ENCODE peak calls at places on chromosomes 3 and 15, in eight cellular contexts. V is lower leg skin, N is heart left ventricle, B is K562, F is ovary, R is sigmoid colon, Q is transverse colon, C is HCT116. J is an unnamed sample.

GRCh38 chr15:58438956-58439355 is 7.2 kb downstream of the LIPC start:
- DNase-seq in Q (peak), N (peak), V (no peak), B (peak), F (no peak), R (no peak), C (peak), J (peak)

GRCh38 chr15:52615302-52615701 is 46.5 kb upstream of the ARPP19 start:
- DNase-seq in V (no peak), N (no peak), C (no peak), R (no peak), B (no peak), F (no peak), Q (no peak), J (no peak)

GRCh38 chr3:13650210-13651056 is 101.5 kb downstream of the FBLN2 start:
- DNase-seq in Q (peak), B (peak), C (peak), F (peak), R (peak), V (peak), N (peak), J (peak)

GRCh38 chr3:194481103-194481502 is 5.7 kb downstream of the ATP13A3 start:
- DNase-seq in F (no peak), Q (no peak), C (no peak), R (no peak), B (no peak), V (no peak), N (no peak), J (no peak)

GRCh38 chr3:197209366-197210260 is 88.8 kb downstream of the DLG1 start:
- DNase-seq in C (no peak), B (no peak), Q (no peak), N (no peak), F (no peak), V (no peak), R (no peak), J (no peak)

GRCh38 chr15:61036121-61036520 is 193.0 kb downstream of the RORA start:
- DNase-seq in B (no peak), Q (no peak), N (no peak), F (no peak), R (no peak), V (no peak), C (no peak), J (no peak)

GRCh38 chr15:90201944-90202375 is 830 bp downstream of the SEMA4B start:
- DNase-seq in V (no peak), B (no peak), R (no peak), C (no peak), F (no peak), N (no peak), Q (no peak), J (no peak)

GRCh38 chr3:38136272-38136806 is 588 bp downstream of the ACAA1 start:
- DNase-seq in Q (peak), R (no peak), F (peak), B (peak), C (no peak), N (peak), V (peak), J (no peak)

GRCh38 chr3:184648726-184649125 is 63.1 kb downstream of the MAGEF1 start:
- DNase-seq in C (no peak), V (no peak), B (no peak), R (no peak), F (no peak), Q (no peak), N (no peak), J (no peak)

GRCh38 chr3:72839057-72839456 is 9.2 kb downstream of the SHQ1 start:
- DNase-seq in V (no peak), N (no peak), Q (no peak), B (peak), F (no peak), C (no peak), R (no peak), J (no peak)

GRCh38 chr3:474828-475227 is 278.3 kb downstream of the CHL1 start:
- DNase-seq in C (no peak), V (no peak), B (no peak), F (no peak), R (no peak), Q (no peak), N (no peak), J (no peak)

GRCh38 chr3:192188218-192188835 is 539.0 kb downstream of the FGF12 start:
- DNase-seq in Q (peak), R (no peak), F (no peak), B (peak), C (peak), V (no peak), N (peak), J (peak)

GRCh38 chr3:188153949-188154757 is at the start of gene LPP:
- DNase-seq in C (no peak), F (peak), V (peak), B (no peak), R (peak), N (peak), Q (peak), J (peak)
- TF ChIP-seq POLR2A in C (peak), F (no peak), V (no peak), B (no peak), R (no peak), N (no peak), Q (peak), J (no peak)

GRCh38 chr15:68984589-68984988 is 29.9 kb upstream of the NOX5 start:
- DNase-seq in B (no peak), R (no peak), F (no peak), V (no peak), Q (no peak), N (no peak), C (no peak), J (no peak)
- TF ChIP-seq POLR2A in B (no peak), R (no peak), F (no peak), V (no peak), Q (no peak), N (no peak), C (no peak), J (no peak)

GRCh38 chr3:170221924-170222646 is at the start of gene PRKCI:
- DNase-seq in N (peak), R (peak), V (peak), C (peak), Q (peak), F (peak), B (peak), J (peak)
- TF ChIP-seq POLR2A in N (no peak), R (peak), V (no peak), C (peak), Q (peak), F (peak), B (peak), J (peak)

GRCh38 chr15:39613861-39614260 is 33.0 kb downstream of the THBS1 start:
- DNase-seq in Q (no peak), C (no peak), V (no peak), N (no peak), B (no peak), R (no peak), F (no peak), J (no peak)
- TF ChIP-seq POLR2A in Q (no peak), C (no peak), V (no peak), N (no peak), B (no peak), R (no peak), F (no peak), J (no peak)

DNA sequence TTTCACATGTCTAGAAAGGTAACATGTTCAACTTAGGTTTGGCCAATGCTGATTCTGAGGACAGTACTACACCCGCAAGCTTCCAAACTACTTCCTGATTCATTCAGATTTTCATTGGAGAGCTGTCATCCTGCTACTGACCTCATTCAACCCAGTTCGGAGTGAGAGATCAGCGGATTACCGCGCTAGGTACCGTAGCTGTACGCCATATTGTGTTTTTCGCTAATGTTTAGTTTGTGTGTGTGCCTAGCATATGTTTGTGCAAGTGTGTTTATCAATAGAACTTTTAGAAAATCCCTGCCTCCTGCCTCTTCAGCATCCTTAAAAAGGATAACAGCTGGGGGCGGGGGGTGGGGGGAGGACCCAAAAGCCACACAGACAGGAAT is 1.1 kb downstream of the ZBTB20 start:
- DNase-seq in R (peak), N (peak), B (peak), Q (peak), C (peak), V (peak), F (peak), J (peak)
- TF ChIP-seq POLR2A in R (peak), N (no peak), B (no peak), Q (peak), C (no peak), V (no peak), F (no peak), J (peak)

GRCh38 chr3:112131111-112131510 is 1.9 kb downstream of the GCSAM start:
- DNase-seq in Q (no peak), N (no peak), V (no peak), F (no peak), R (no peak), C (no peak), B (no peak), J (no peak)

GRCh38 chr3:112129925-112130637 is 3.0 kb downstream of the GCSAM start:
- DNase-seq in Q (no peak), N (no peak), R (no peak), F (no peak), V (no peak), B (no peak), C (no peak), J (no peak)

GRCh38 chr3:112130638-112130993 is 2.4 kb downstream of the GCSAM start:
- DNase-seq in V (no peak), N (no peak), R (no peak), Q (no peak), C (no peak), F (no peak), B (no peak), J (no peak)

GRCh38 chr3:112127522-112128494 is 5.2 kb downstream of the GCSAM start:
- DNase-seq in B (no peak), V (no peak), C (no peak), R (no peak), Q (no peak), F (no peak), N (no peak), J (no peak)

DNA sequence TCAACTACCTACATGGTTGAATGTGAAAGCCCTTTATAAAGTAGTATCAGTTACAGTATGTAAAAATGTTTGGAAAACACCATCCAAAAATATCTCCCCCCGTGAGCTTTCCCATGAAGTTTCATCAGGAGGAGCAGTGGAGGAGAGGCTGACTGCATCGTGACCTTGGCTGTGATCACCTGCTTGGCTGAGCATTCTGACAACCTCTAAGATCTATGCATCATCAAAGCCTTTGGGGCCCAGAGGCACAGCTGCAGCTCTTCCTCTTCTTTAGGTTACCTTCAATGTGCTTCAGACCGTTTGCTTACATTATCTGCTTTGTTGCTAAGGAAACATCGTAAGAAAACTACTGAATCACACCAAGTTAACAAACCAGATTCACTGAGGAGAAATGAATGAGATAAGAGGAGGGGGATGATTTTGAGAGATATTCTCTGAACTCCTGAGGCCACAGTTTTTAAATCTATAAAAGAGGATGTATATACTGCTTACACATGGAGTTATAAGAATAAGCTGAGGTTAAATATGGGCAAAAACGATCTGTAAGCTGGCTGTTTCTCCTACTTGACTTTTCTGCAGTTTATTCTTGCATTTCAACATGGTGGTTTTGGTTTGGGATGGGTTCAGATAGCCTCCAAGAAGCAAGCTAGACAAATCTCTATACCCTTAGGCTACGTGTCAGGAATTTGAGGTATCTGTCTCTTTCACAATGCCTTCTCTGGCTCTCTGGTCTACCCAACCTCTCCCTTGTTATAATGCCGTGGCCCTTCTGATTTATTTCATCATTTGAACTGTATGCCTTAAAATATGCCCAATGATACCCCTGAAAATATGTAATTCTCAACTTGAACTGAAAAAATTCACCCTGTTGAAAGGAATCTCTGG is 4.0 kb downstream of the GCSAM start:
- DNase-seq in B (no peak), Q (no peak), R (no peak), V (no peak), F (no peak), N (no peak), C (no peak), J (no peak)
- TF ChIP-seq POLR2A in B (no peak), Q (no peak), R (no peak), V (no peak), F (no peak), N (no peak), C (no peak), J (no peak)

DNA sequence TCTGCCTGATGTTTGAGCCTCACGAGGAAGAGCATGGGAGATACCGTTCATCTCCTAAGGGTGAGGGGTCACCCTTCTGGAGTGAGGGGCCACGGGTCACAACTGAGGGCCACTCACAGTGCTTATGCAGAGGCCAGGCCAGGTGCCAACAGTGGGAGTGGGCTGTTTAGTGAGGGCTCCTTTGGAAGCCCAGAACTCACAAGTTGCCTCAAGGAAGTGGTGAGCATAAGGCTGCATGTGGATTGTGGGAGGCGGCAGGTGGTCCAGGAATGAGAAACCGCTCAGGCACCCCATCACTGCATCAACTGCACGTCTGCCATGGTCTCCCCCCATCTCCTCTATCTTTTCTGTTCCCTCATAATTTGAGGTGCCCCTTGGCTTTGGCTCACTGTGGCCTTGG is 26.5 kb downstream of the SPSB4 start:
- DNase-seq in C (no peak), B (no peak), V (no peak), Q (no peak), R (peak), N (no peak), F (no peak), J (no peak)
- TF ChIP-seq POLR2A in C (no peak), B (no peak), V (no peak), Q (no peak), R (no peak), N (no peak), F (no peak), J (no peak)

DNA sequence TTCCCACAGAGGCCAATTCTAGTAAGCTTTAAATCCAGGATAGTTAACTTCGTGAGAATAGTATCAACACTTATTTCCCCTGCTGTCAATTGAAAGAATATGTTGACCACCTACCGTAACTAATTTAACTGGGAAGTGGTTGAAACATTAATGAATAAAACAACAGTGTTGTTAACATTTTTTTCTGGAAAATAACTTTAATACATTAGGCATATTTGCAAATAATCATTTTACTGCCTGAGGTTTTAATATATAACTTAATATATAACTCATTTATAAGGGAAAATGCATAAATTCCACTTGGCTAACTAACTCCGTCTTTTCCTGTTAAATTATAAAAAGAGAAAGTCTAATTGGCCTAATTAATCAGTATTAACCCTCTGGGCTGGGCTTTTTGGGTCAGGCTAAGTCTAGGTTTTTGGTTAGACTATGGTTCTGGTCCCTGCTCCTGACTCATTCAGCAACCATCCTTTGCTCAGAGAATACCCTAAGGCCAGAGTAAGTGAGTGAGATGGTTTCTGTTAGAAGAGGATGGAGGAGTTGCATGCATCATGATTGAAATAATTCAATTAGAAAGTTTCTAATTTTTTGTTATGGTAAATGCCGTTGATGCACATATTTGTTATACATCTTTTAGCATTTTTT is 10.9 kb upstream of the SKIL start:
- DNase-seq in Q (no peak), R (no peak), F (no peak), B (no peak), C (no peak), N (no peak), V (no peak), J (no peak)
- TF ChIP-seq POLR2A in Q (no peak), R (no peak), F (no peak), B (no peak), C (no peak), N (no peak), V (no peak), J (no peak)